ENCODE peak calls at places on chromosomes 13 and 19, in seven cellular contexts. U, M, O, R, K, L and T are unnamed samples.

GRCh38 chr13:91368676-91369425 is 21.4 kb downstream of the MIR17HG start:
- DNase-seq in O (no peak), M (no peak), U (no peak), K (no peak), L (no peak), R (no peak), T (no peak)

GRCh38 chr19:7168941-7169340 is 99.4 kb downstream of the ZNF557 start:
- DNase-seq in O (no peak), R (no peak), L (no peak), U (no peak), M (no peak), K (no peak), T (no peak)

GRCh38 chr13:25886438-25887214 is 165.2 kb downstream of the SHISA2 start:
- DNase-seq in U (no peak), R (no peak), L (no peak), M (no peak), O (no peak), K (no peak), T (no peak)

GRCh38 chr19:29952127-29952526 is 10.1 kb downstream of the URI1 start:
- DNase-seq in R (no peak), L (no peak), K (no peak), M (no peak), O (no peak), U (no peak), T (no peak)

GRCh38 chr13:107192289-107192688 is 624.4 kb upstream of the ARGLU1 start:
- DNase-seq in M (peak; percentile 84), R (no peak), K (no peak), U (no peak), O (peak; percentile 7), L (no peak), T (no peak)

GRCh38 chr13:80664930-80665329 is 324.0 kb upstream of the SPRY2 start:
- DNase-seq in K (no peak), U (no peak), L (no peak), M (no peak), O (no peak), R (no peak), T (no peak)

GRCh38 chr13:41960195-41960699 is 662 bp downstream of the VWA8 start:
- DNase-seq in U (no peak), M (peak; percentile 46), O (no peak), R (no peak), K (no peak), L (no peak), T (no peak)

GRCh38 chr19:8158411-8159074 is 9.2 kb upstream of the FBN3 start:
- DNase-seq in M (peak; percentile 87), R (peak; percentile 78), O (no peak), U (peak; percentile 79), L (peak; percentile 78), K (peak; percentile 57), T (peak; percentile 50)

GRCh38 chr13:60629158-60629557 is 232.1 kb downstream of the TDRD3 start:
- DNase-seq in O (peak; percentile 15), U (no peak), M (no peak), L (no peak), R (no peak), K (no peak), T (no peak)

GRCh38 chr13:32622827-32623226 is 36.6 kb downstream of the PDS5B start:
- DNase-seq in O (no peak), M (no peak), K (no peak), L (no peak), U (no peak), R (no peak), T (no peak)

GRCh38 chr19:42239544-42240220 is 2.7 kb downstream of the GSK3A start:
- DNase-seq in L (no peak), U (no peak), O (no peak), K (no peak), R (no peak), M (no peak), T (no peak)

GRCh38 chr13:85619321-85619720 is 179.9 kb downstream of the SLITRK6 start:
- DNase-seq in L (no peak), K (no peak), U (no peak), M (no peak), R (no peak), O (no peak), T (no peak)

GRCh38 chr13:76378767-76379166 is 507.4 kb downstream of the KCTD12 start:
- DNase-seq in K (no peak), U (no peak), R (no peak), M (no peak), O (no peak), L (no peak), T (no peak)

GRCh38 chr13:76383671-76384461 is 502.3 kb downstream of the KCTD12 start:
- DNase-seq in U (no peak), R (no peak), O (no peak), M (no peak), L (peak; percentile 36), K (no peak), T (peak; percentile 34)

GRCh38 chr13:76380436-76381065 is 505.7 kb downstream of the KCTD12 start:
- DNase-seq in O (no peak), U (no peak), K (no peak), M (no peak), L (no peak), R (no peak), T (no peak)

DNA sequence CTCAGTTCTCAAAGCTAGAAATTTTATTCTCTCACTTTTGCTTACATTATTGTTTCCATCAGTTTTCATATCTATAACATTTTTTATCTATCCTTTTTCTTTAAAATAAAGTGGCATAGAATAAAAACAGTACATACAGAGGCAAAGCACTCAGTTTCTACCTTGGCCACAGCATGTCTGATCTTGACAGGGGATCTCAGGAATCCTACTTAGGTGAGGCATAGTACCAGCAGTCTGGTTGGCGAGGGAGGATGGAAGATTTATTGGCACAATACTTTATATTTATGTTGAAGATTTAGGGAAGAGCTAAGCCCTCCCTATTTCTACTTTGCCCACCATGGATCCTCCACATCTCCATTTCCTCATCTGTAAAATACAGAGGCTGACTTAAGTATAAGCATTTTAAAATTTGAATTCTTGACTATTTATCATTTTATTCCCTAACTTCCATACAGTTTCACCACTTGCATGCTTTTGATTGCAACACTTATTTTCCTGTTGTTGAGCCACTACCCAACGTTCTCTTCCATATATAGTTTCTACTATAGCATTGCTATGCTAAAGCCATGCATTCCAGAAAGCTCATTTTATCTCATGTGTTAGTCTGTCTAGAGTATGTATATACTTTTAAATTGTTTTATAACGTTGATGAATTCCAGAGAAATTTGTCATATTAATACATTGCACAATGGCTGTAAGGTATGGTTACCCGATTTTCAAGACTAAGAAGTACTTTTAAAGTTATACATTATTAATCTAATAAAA is 506.7 kb downstream of the KCTD12 start:
- DNase-seq in K (no peak), L (no peak), M (no peak), R (no peak), U (no peak), O (no peak), T (no peak)
- TF ChIP-seq JUND in K (no peak), L (no peak), M (no peak), R (no peak), U (no peak), O (no peak), T (no peak)

DNA sequence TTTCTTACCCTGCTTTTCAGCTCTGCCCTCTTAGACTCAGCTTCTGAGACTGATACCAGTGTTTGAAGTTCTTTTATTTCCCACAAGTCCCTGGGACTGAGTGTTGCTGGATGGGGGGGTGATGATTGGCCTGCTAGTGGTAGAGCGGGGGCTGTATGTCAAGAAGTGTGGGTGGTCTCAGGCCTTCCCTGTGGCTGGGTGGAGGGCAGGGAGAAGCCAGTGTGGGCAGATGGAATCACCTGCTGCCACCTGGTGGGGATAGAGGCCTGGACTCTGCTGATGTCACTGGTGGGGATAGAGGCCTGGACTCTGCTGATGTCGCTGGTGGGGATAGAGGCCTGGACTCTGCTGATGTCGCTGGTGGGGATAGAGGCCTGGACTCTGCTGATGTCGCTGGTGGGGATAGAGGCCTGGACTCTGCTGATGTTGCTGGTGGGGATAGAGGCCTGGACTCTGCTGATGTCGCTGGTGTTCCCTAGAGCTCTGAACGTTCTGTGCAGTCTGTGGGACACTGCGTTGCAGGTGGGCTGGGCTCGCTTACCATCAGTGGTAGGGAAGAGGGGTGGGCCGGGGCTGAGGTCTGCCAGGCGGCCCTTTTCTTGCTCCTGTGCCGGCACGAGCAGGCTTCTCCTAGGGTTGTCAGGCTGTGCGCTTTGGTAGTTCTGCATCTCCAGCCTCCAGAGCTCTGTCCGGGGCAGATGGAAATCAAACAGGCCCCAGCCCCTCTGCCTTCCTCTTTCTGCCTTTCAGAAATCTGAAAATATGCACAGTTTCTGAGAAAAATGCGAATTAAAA is 101.3 kb downstream of the ARHGEF7 start:
- DNase-seq in L (peak; percentile 61), K (no peak), R (peak; percentile 13), O (no peak), M (peak; percentile 29), U (no peak), T (peak; percentile 38)
- TF ChIP-seq JUND in L (no peak), K (no peak), R (no peak), O (no peak), M (no peak), U (no peak), T (no peak)

DNA sequence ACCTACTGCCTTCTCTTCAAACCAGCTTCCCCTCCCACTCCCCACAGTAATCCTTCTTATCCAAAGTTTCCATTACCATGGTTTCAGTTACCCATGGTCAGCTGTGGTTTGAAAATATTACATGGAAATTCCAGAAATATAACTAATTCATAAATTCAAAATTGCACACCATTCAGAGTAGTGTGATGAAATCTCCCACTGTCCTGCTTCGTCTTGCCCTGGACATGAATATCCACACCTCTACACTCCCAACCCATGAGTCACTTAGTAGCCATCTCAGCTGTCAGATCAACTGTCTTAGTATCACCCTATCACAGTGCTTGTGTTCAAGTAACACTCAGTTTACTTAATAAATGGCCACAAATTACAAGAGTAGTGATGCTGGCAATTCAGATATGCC is 3.8 kb upstream of the KCTD12 start:
- DNase-seq in R (no peak), U (no peak), M (no peak), L (no peak), K (no peak), O (no peak), T (no peak)
- TF ChIP-seq JUND in R (no peak), U (no peak), M (no peak), L (no peak), K (no peak), O (no peak), T (no peak)

GRCh38 chr19:18456279-18456678 is 18.3 kb upstream of the ISYNA1 start:
- DNase-seq in L (no peak), K (no peak), M (no peak), U (no peak), R (no peak), O (no peak), T (no peak)

GRCh38 chr19:18457478-18458331 is 19.8 kb upstream of the ISYNA1 start:
- DNase-seq in M (no peak), K (no peak), O (no peak), L (no peak), U (no peak), R (no peak), T (no peak)

GRCh38 chr19:18453269-18454024 is 15.5 kb upstream of the ISYNA1 start:
- DNase-seq in L (no peak), R (no peak), O (no peak), K (no peak), U (no peak), M (no peak), T (no peak)

GRCh38 chr19:18460313-18460712 is 22.4 kb upstream of the ISYNA1 start:
- DNase-seq in L (no peak), K (no peak), M (no peak), R (no peak), O (no peak), U (no peak), T (no peak)

DNA sequence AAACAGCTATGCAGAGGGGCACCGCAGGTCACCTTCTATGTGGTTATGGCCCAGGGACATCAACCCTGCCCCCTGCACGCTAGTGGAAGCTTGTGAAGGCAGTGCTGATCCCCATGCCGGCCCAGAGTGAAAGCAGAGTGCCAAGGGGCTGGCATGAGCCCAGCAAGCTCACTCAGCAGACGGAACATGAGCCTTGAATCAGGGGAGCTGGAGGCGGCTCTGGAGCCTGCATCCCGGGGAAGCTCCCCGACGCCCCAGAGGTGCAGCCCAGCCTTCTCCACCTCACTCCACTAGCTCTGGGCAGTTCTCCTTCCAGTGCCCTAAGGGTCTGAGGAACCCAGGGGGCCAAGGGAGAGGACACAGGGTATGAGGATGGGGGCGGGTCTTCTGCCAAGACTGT is 19.0 kb upstream of the ISYNA1 start:
- DNase-seq in L (no peak), R (no peak), U (no peak), M (no peak), K (no peak), O (no peak), T (no peak)
- TF ChIP-seq JUND in L (no peak), R (no peak), U (no peak), M (no peak), K (no peak), O (no peak), T (no peak)